ENCODE peak calls at places on chromosomes 5 and 9, in four cellular contexts. Z is HCT116, A is esophagus muscularis mucosa, L is neuronal stem cell. H is an unnamed sample. For H3K4me1 and H3K27me3, the result is how much of the 10 kb centered on the place peaks cover.

GRCh38 chr5:42507451-42508092 is 84.3 kb downstream of the GHR start:
- DNase-seq in Z (no peak), A (no peak), L (peak), H (no peak)

GRCh38 chr5:26791021-26791420 is 247.4 kb downstream of the CDH9 start:
- DNase-seq in Z (no peak), A (no peak), L (no peak), H (no peak)

GRCh38 chr5:99646011-99646647 is 717.3 kb upstream of the CHD1 start:
- DNase-seq in Z (no peak), A (no peak), L (no peak), H (no peak)

GRCh38 chr9:78188594-78188993 is 47.3 kb upstream of the CEP78 start:
- DNase-seq in Z (no peak), A (no peak), L (no peak), H (no peak)

GRCh38 chr9:4755026-4755609 is 14.1 kb upstream of the AK3 start:
- DNase-seq in Z (no peak), A (no peak), L (no peak), H (no peak)

GRCh38 chr5:28580616-28581015 is 1542.2 kb upstream of the CDH9 start:
- DNase-seq in Z (no peak), A (no peak), L (no peak), H (no peak)

GRCh38 chr5:407801-408268 is 35.1 kb upstream of the EXOC3 start:
- DNase-seq in Z (no peak), A (no peak), L (no peak), H (peak)

GRCh38 chr5:91383956-91384300 is 811 bp upstream of the ARRDC3 start:
- DNase-seq in Z (no peak), A (no peak), L (peak), H (no peak)

GRCh38 chr5:150148408-150148927 is 7.2 kb downstream of the PDGFRB start:
- DNase-seq in Z (no peak), A (no peak), L (no peak), H (no peak)

GRCh38 chr5:137315534-137316345 is 183.4 kb downstream of the SPOCK1 start:
- DNase-seq in Z (no peak), A (peak), L (no peak), H (no peak)

GRCh38 chr5:137316346-137316736 is 182.8 kb downstream of the SPOCK1 start:
- DNase-seq in Z (no peak), A (peak), L (no peak), H (peak)

GRCh38 chr5:137318027-137318426 is 181.1 kb downstream of the SPOCK1 start:
- DNase-seq in Z (no peak), A (no peak), L (no peak), H (no peak)

GRCh38 chr5:137325721-137326120 is 173.4 kb downstream of the SPOCK1 start:
- DNase-seq in Z (no peak), A (no peak), L (no peak), H (no peak)

GRCh38 chr5:137320056-137321045 is 178.8 kb downstream of the SPOCK1 start:
- DNase-seq in Z (peak), A (no peak), L (peak), H (peak)
- H3K4me3 ChIP-seq in Z (no peak), A (no peak), L (no peak), H (no peak)

GRCh38 chr9:125750656-125751035 is 3.5 kb downstream of the PBX3 start:
- DNase-seq in Z (no peak), A (no peak), L (peak), H (no peak)
- H3K4me1 ChIP-seq in Z (under half), A (half or more), L (under half), H (under half)

GRCh38 chr9:18020254-18020745 is 441.4 kb downstream of the SH3GL2 start:
- DNase-seq in Z (no peak), A (no peak), L (no peak), H (no peak)

GRCh38 chr9:18014556-18014955 is 435.7 kb downstream of the SH3GL2 start:
- DNase-seq in Z (no peak), A (no peak), L (no peak), H (no peak)

GRCh38 chr9:18017136-18017535 is 438.3 kb downstream of the SH3GL2 start:
- DNase-seq in Z (no peak), A (no peak), L (no peak), H (no peak)

GRCh38 chr9:18018241-18018640 is 439.4 kb downstream of the SH3GL2 start:
- DNase-seq in Z (no peak), A (no peak), L (no peak), H (no peak)

DNA sequence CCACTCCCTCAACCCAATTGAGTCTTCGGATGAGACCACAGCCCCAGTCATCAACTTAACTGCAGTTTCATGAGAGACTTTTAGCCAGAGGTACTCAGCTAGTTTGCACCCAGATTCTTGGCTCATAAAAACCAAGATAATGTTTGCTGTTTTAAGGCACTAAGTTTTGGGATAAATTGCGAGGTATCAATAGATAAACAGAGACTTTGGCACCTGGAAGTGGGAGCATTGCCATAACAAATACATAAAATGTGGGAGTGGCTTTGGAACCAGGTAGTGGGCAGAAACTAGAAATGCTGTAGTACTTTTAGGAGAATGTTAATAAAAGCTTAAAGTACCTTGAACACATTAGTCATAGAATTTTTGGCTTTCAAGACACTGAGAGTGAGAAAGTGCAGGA is 439.8 kb downstream of the SH3GL2 start:
- DNase-seq in Z (no peak), A (no peak), L (no peak), H (no peak)
- H3K27me3 ChIP-seq in Z (under half), A (under half), L (under half), H (under half)

GRCh38 chr9:110028281-110029075 is 179.5 kb downstream of the C9orf152 start:
- DNase-seq in Z (no peak), A (no peak), L (no peak), H (no peak)

GRCh38 chr9:110029422-110029814 is 178.5 kb downstream of the C9orf152 start:
- DNase-seq in Z (no peak), A (no peak), L (no peak), H (no peak)

GRCh38 chr9:110029815-110030480 is 178.0 kb downstream of the C9orf152 start:
- DNase-seq in Z (no peak), A (no peak), L (no peak), H (no peak)

GRCh38 chr9:110031511-110032173 is 176.3 kb downstream of the C9orf152 start:
- DNase-seq in Z (no peak), A (no peak), L (no peak), H (no peak)

DNA sequence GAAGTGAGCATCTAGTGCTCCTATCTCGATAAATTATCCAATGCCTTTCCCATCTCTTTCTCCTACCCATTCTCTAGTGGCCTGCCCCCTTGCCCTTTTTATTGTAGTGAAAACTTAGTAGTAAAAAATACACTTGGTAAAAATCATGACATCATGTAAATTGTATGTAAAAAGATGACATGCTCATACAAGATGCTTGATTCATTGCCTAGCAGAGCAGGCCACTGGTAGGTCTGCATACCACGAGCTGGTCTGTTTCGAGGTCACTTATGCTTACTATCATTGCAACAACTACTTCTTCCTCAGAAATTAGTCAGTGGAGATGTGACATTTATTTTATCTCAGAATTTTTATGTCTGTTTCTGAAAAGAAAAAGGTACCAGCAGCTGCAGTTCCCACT is 177.3 kb downstream of the C9orf152 start:
- DNase-seq in Z (no peak), A (no peak), L (no peak), H (peak)
- H3K4me3 ChIP-seq in Z (no peak), A (no peak), L (no peak), H (no peak)

GRCh38 chr5:53547226-53547625 is 13.2 kb upstream of the NDUFS4 start:
- DNase-seq in Z (no peak), A (no peak), L (no peak), H (no peak)
- H3K4me1 ChIP-seq in Z (under half), A (under half), L (under half), H (under half)

GRCh38 chr5:96245401-96246091 is 187.5 kb downstream of the PCSK1 start:
- DNase-seq in Z (no peak), A (no peak), L (no peak), H (no peak)
- H3K27me3 ChIP-seq in Z (under half), A (under half), L (under half), H (under half)

DNA sequence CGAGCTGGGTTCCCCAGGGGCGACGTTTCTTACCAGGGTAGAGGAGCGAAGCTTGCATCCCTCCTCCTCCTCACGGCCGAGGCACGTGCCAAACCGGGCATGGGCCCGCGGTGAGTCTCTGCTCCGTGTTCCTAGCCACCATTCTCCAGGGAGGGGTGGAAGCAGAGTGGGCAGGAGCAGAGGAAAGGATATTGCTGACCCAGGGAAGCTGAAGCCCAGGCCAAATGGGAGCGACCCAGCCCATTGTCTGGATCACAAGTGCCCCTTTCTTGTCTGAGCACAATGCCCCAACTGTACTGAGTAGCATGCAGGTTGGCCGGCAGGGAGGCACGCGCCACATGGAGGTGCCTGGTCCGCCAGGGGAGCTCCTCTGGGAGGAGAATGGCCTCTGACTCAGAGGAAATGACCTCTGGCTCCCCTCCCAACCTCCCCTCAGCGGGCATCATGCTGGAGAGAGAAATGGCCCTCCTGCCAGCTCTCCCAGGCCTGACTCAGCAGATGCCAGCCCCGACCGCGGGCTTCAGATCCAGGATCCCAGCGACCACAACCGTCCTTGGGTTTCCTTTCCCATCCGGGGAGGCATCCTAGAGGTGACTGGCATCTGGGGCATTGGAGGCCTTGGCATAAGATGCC is 1.1 kb downstream of the PRR7 start:
- DNase-seq in Z (peak), A (no peak), L (peak), H (peak)
- H3K4me3 ChIP-seq in Z (peak), A (peak), L (peak), H (peak)

H was measured in SJSA1.